ENCODE peak calls at places on chromosome 16, in six cellular contexts. J, D, O, C, N and Y are unnamed samples. For H3K27me3, the result is how much of the 10 kb centered on the place peaks cover.

GRCh38 chr16:27434141-27435051 is 32.4 kb downstream of the IL21R start:
- DNase-seq in J (peak), D (peak), O (no peak), C (no peak), N (no peak), Y (peak)

GRCh38 chr16:21169249-21169981 is 10.9 kb downstream of the LDAF1 start:
- DNase-seq in J (no peak), D (no peak), O (no peak), C (no peak), N (no peak), Y (no peak)

GRCh38 chr16:4021070-4021779 is 95.0 kb downstream of the ADCY9 start:
- DNase-seq in J (peak), D (no peak), O (no peak), C (no peak), N (no peak), Y (peak)

GRCh38 chr16:72844225-72844920 is 203.6 kb downstream of the ZFHX3 start:
- DNase-seq in J (no peak), D (no peak), O (no peak), C (no peak), N (no peak), Y (no peak)

GRCh38 chr16:89150981-89151380 is 20.6 kb upstream of the CDH15 start:
- DNase-seq in J (no peak), D (no peak), O (no peak), C (no peak), N (no peak), Y (no peak)

GRCh38 chr16:29927523-29927905 is 1.5 kb upstream of the KCTD13 start:
- DNase-seq in J (no peak), D (no peak), O (no peak), C (no peak), N (no peak), Y (no peak)

GRCh38 chr16:73713817-73714495 is 582.7 kb upstream of the PSMD7 start:
- DNase-seq in J (no peak), D (no peak), O (peak), C (peak), N (no peak), Y (no peak)

GRCh38 chr16:68798398-68798797 is 44.9 kb upstream of the TANGO6 start:
- DNase-seq in J (no peak), D (no peak), O (no peak), C (no peak), N (no peak), Y (no peak)

GRCh38 chr16:70590722-70591438 is 55.5 kb upstream of the IL34 start:
- DNase-seq in J (no peak), D (no peak), O (peak), C (no peak), N (no peak), Y (no peak)

GRCh38 chr16:47779201-47780016 is 318.3 kb downstream of the PHKB start:
- DNase-seq in J (no peak), D (no peak), O (no peak), C (peak), N (no peak), Y (no peak)

GRCh38 chr16:20409398-20410152 is at the start of gene ACSM5:
- DNase-seq in J (peak), D (peak), O (peak), C (no peak), N (no peak), Y (no peak)

GRCh38 chr16:71520550-71520949 is 5.7 kb upstream of the CHST4 start:
- DNase-seq in J (no peak), D (no peak), O (no peak), C (no peak), N (no peak), Y (no peak)

GRCh38 chr16:2278272-2278608 is 10.3 kb upstream of the RNPS1 start:
- DNase-seq in J (no peak), D (no peak), O (no peak), C (no peak), N (no peak), Y (no peak)

GRCh38 chr16:81524382-81524781 is 79.8 kb downstream of the CMIP start:
- DNase-seq in J (no peak), D (no peak), O (no peak), C (no peak), N (no peak), Y (no peak)

GRCh38 chr16:67170168-67170947 is at the start of gene NOL3:
- DNase-seq in J (peak), D (peak), O (peak), C (peak), N (peak), Y (peak)
- H3K27me3 ChIP-seq in J (under half), D (under half), O (under half), C (under half), N (under half), Y (under half)

GRCh38 chr16:84927621-84928591 is 83.4 kb downstream of the ZDHHC7 start:
- DNase-seq in J (no peak), D (peak), O (peak), C (no peak), N (no peak), Y (no peak)

GRCh38 chr16:84925773-84926372 is 85.5 kb downstream of the ZDHHC7 start:
- DNase-seq in J (no peak), D (peak), O (peak), C (no peak), N (no peak), Y (no peak)

GRCh38 chr16:84924339-84925091 is 86.8 kb downstream of the ZDHHC7 start:
- DNase-seq in J (no peak), D (peak), O (no peak), C (no peak), N (no peak), Y (no peak)

GRCh38 chr16:84925092-84925772 is 86.1 kb downstream of the ZDHHC7 start:
- DNase-seq in J (peak), D (peak), O (no peak), C (peak), N (no peak), Y (peak)

DNA sequence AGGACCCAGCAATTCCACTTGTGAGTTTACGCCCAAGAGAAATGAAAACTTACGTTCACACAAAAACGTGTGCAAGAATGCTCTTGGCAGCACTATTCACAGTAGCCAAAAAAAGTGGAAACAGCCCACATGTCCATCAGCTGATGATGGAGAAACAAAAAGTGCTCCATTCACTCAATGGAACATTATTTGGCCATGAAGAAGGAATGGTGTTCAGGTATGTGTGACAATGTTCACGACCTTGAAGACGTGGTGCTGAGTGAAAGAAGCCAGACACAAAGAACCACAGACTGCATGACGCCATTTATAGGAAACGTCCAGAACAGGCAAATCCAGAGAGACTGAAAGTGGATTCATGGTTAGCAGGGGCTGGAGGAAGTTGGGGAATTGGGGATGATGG is 84.9 kb downstream of the ZDHHC7 start:
- DNase-seq in J (no peak), D (no peak), O (no peak), C (no peak), N (no peak), Y (no peak)
- H3K27me3 ChIP-seq in J (under half), D (under half), O (under half), C (under half), N (under half), Y (under half)

GRCh38 chr16:86672215-86672863 is 94.0 kb downstream of the FOXL1 start:
- DNase-seq in J (no peak), D (no peak), O (no peak), C (no peak), N (no peak), Y (no peak)

GRCh38 chr16:86671486-86672214 is 93.3 kb downstream of the FOXL1 start:
- DNase-seq in J (no peak), D (no peak), O (no peak), C (no peak), N (no peak), Y (no peak)

GRCh38 chr16:86676216-86676800 is 98.0 kb downstream of the FOXL1 start:
- DNase-seq in J (no peak), D (no peak), O (no peak), C (no peak), N (no peak), Y (no peak)

GRCh38 chr16:86673090-86673955 is 95.0 kb downstream of the FOXL1 start:
- DNase-seq in J (no peak), D (no peak), O (no peak), C (no peak), N (no peak), Y (no peak)

GRCh38 chr16:86673956-86674453 is 95.7 kb downstream of the FOXL1 start:
- DNase-seq in J (no peak), D (no peak), O (no peak), C (no peak), N (no peak), Y (no peak)
- H3K27me3 ChIP-seq in J (under half), D (half or more), O (under half), C (half or more), N (under half), Y (under half)

GRCh38 chr16:86370036-86370435 is 140.3 kb upstream of the FOXF1 start:
- DNase-seq in J (no peak), D (no peak), O (no peak), C (no peak), N (no peak), Y (no peak)
- H3K27me3 ChIP-seq in J (under half), D (under half), O (half or more), C (under half), N (under half), Y (under half)

GRCh38 chr16:13049688-13050087 is 148.3 kb downstream of the SHISA9 start:
- DNase-seq in J (no peak), D (no peak), O (no peak), C (no peak), N (no peak), Y (no peak)
- H3K27me3 ChIP-seq in J (under half), D (under half), O (under half), C (under half), N (under half), Y (under half)

GRCh38 chr16:1213796-1214372 is 11.2 kb downstream of the TPSG1 start:
- DNase-seq in J (no peak), D (no peak), O (no peak), C (no peak), N (no peak), Y (no peak)

GRCh38 chr16:1213231-1213630 is 11.8 kb downstream of the TPSG1 start:
- DNase-seq in J (no peak), D (no peak), O (no peak), C (no peak), N (no peak), Y (no peak)

GRCh38 chr16:1215574-1216295 is 9.3 kb downstream of the TPSG1 start:
- DNase-seq in J (no peak), D (no peak), O (no peak), C (no peak), N (no peak), Y (no peak)

GRCh38 chr16:1216296-1216619 is 8.8 kb downstream of the TPSG1 start:
- DNase-seq in J (no peak), D (no peak), O (no peak), C (no peak), N (no peak), Y (no peak)

DNA sequence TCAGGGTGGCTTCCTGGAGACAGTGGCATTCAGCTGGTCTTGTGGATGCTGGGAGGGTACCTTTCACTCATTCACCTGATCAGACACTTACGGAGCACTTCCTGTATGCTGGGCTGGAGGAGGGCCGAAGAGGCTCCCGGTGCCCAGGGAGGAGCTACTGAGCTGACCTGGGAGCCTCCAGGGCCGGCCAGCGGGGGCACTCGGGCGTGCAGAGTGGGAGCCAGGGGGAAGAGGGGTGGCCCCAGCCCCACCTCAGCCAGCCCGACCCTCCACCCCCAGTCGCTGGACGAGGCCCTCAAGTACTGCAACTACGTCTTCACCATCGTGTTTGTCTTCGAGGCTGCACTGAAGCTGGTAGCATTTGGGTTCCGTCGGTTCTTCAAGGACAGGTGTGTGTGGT is 10.4 kb downstream of the TPSG1 start:
- DNase-seq in J (no peak), D (no peak), O (no peak), C (no peak), N (no peak), Y (no peak)
- H3K27me3 ChIP-seq in J (under half), D (under half), O (under half), C (under half), N (under half), Y (under half)

GRCh38 chr16:57648590-57649442 is 19.3 kb upstream of the ADGRG3 start:
- DNase-seq in J (peak), D (peak), O (peak), C (peak), N (no peak), Y (peak)

GRCh38 chr16:57647136-57647875 is 18.9 kb downstream of the ADGRG1 start:
- DNase-seq in J (no peak), D (no peak), O (no peak), C (no peak), N (no peak), Y (no peak)

GRCh38 chr16:57649443-57649751 is 18.7 kb upstream of the ADGRG3 start:
- DNase-seq in J (no peak), D (no peak), O (no peak), C (no peak), N (no peak), Y (no peak)

GRCh38 chr16:57646388-57647039 is 18.1 kb downstream of the ADGRG1 start:
- DNase-seq in J (no peak), D (no peak), O (no peak), C (no peak), N (no peak), Y (no peak)

DNA sequence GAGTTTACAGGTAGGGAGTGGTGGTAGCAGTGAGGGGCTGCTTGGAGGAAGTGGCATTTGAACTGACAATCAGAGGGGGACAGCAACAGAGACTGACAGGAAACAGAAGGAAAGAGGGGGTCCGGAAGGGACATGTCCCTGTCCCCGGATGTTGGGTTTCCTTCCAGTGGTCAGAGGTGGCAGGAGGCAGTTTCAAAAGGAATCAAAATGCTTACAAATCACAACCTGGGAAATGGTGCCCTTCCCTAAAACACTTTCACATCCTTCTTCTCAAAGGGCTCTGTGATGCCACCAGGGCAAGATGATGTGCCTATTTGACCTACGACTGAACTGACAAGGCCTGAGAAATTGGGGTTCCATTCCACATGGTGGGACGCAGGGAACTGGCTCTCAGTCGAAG is 19.7 kb downstream of the ADGRG1 start:
- DNase-seq in J (no peak), D (no peak), O (no peak), C (no peak), N (no peak), Y (no peak)
- H3K27me3 ChIP-seq in J (under half), D (under half), O (under half), C (under half), N (under half), Y (under half)

DNA sequence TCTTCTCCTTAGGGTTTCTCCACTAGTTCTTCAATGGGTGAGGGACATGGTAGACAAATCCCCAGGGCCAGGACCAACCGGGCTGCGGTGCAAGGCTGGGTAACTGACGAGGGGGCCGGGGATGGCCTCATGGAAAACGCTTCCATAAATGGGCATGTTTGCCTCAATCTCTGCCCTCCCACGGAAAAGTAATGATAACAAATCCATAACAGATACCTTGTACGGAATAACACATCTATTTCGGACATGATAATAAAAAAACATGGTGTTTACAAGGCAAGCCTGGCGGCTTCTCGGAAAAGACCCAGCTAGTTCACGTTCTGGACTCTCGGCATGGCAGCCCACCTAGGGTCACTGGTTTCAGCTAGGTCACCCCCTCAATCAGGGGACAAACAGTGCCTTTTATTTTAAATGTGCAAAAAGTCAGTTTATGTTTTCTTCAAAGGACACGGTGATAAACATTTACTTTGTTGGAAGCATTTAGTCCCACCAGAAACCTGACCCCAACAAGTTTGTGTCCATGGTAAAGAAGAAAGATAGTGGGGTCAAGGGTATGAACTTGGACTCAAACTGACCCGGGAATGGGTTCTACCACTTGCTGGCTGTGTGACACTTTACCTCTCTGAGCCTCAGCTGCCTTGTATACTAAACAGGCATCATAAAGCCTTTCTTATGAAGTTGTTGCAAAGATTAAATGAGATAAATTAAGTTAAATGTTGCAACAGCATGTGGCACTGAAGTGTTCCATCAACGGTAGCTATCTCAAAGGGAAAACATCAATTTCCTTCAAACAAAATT is 1.7 kb downstream of the MYH11 start:
- DNase-seq in J (no peak), D (peak), O (peak), C (no peak), N (no peak), Y (no peak)
- H3K27me3 ChIP-seq in J (under half), D (under half), O (under half), C (half or more), N (under half), Y (under half)